ENCODE peak calls at places on chromosomes 4 and X, in six cellular contexts. Z is GM23248; H is aorta; Y is Karpas-422; W is CD8-positive, alpha-beta T cell; I is tibial nerve. N is an unnamed sample. For H3K4me1, the result is how much of the 10 kb centered on the place peaks cover.

GRCh38 chrX:136725446-136726104 is 55.2 kb downstream of the ARHGEF6 start:
- DNase-seq in Z (peak), H (no peak), Y (no peak), W (no peak), I (no peak), N (no peak)

GRCh38 chr4:183758006-183758734 is 99.1 kb downstream of the TRAPPC11 start:
- DNase-seq in Z (peak), H (peak), Y (no peak), W (no peak), I (no peak), N (no peak)

GRCh38 chrX:86946569-86946968 is 571.0 kb upstream of the KLHL4 start:
- DNase-seq in Z (peak), H (no peak), Y (peak), W (no peak), I (no peak), N (no peak)

GRCh38 chrX:87526281-87526680 is 8.7 kb downstream of the KLHL4 start:
- DNase-seq in Z (no peak), H (no peak), Y (no peak), W (no peak), I (no peak), N (no peak)

GRCh38 chr4:159014896-159015295 is 88.0 kb upstream of the RAPGEF2 start:
- DNase-seq in Z (peak), H (no peak), Y (no peak), W (no peak), I (no peak), N (no peak)

GRCh38 chr4:17120761-17121160 is 222.3 kb upstream of the LDB2 start:
- DNase-seq in Z (peak), H (no peak), Y (no peak), W (no peak), I (no peak), N (no peak)

GRCh38 chrX:39730671-39731389 is 366.9 kb downstream of the BCOR start:
- DNase-seq in Z (peak), H (peak), Y (peak), W (peak), I (peak), N (peak)

GRCh38 chrX:68049466-68049865 is 383.8 kb downstream of the OPHN1 start:
- DNase-seq in Z (no peak), H (no peak), Y (no peak), W (no peak), I (no peak), N (no peak)

GRCh38 chr4:140238353-140239041 is 84.5 kb upstream of the MAML3 start:
- DNase-seq in Z (peak), H (peak), Y (peak), W (no peak), I (peak), N (peak)

GRCh38 chr4:3091464-3091863 is 17.0 kb downstream of the HTT start:
- DNase-seq in Z (no peak), H (no peak), Y (no peak), W (no peak), I (no peak), N (no peak)

GRCh38 chr4:88933414-88933813 is 123.6 kb downstream of the FAM13A start:
- DNase-seq in Z (no peak), H (no peak), Y (no peak), W (no peak), I (no peak), N (no peak)

GRCh38 chr4:6275898-6276563 is 6.4 kb downstream of the WFS1 start:
- DNase-seq in Z (no peak), H (no peak), Y (no peak), W (no peak), I (no peak), N (no peak)
- H3K4me1 ChIP-seq in Z (under half), H (under half), Y (under half), W (under half), I (half or more), N (under half)

GRCh38 chr4:7248857-7249256 is 56.5 kb downstream of the SORCS2 start:
- DNase-seq in Z (no peak), H (no peak), Y (no peak), W (no peak), I (no peak), N (no peak)
- H3K4me1 ChIP-seq in Z (under half), H (under half), Y (under half), W (under half), I (under half), N (under half)

GRCh38 chr4:85722806-85723205 is 247.9 kb downstream of the ARHGAP24 start:
- DNase-seq in Z (peak), H (no peak), Y (no peak), W (no peak), I (no peak), N (no peak)
- H3K4me1 ChIP-seq in Z (half or more), H (under half), Y (under half), W (under half), I (under half), N (under half)

GRCh38 chr4:1242506-1243450 is 6.2 kb downstream of the CTBP1 start:
- DNase-seq in Z (no peak), H (no peak), Y (no peak), W (no peak), I (no peak), N (no peak)
- H3K4me1 ChIP-seq in Z (under half), H (under half), Y (under half), W (under half), I (half or more), N (under half)